ENCODE peak calls at places on chromosomes 16 and 17, in eight cellular contexts. T is Jurkat, Clone E6-1; O is ELF-1; X is stimulated activated CD8-positive, alpha-beta memory T cell treated with anti-CD3 and anti-CD28 coated beads, Interleukin-15, amount 100 ng/mL, for 24 hours; Y is natural killer cell treated with Interleukin-12 subunit alpha and Interleukin-12 subunit beta and Interleukin-15 and Interleukin-18, amount 100 ng/mL, for 72 hours; E is GM10248; C is activated CD4-positive, CD25-positive, alpha-beta regulatory T cell; V is CD8-positive, alpha-beta memory T cell. W is an unnamed sample.

GRCh38 chr17:61157246-61157887 is 242.3 kb upstream of the TBX2 start:
- DNase-seq in T (no peak), O (no peak), X (no peak), Y (no peak), E (no peak), C (no peak), V (no peak), W (no peak)

GRCh38 chr17:43563262-43564079 is 17.3 kb upstream of the ETV4 start:
- DNase-seq in T (no peak), O (peak), X (no peak), Y (no peak), E (no peak), C (no peak), V (no peak), W (no peak)

GRCh38 chr16:49639739-49640388 is 216.0 kb downstream of the ZNF423 start:
- DNase-seq in T (no peak), O (peak), X (no peak), Y (peak), E (no peak), C (no peak), V (no peak), W (no peak)

GRCh38 chr17:15122857-15123256 is 142.3 kb downstream of the PMP22 start:
- DNase-seq in T (no peak), O (no peak), X (no peak), Y (no peak), E (no peak), C (no peak), V (no peak), W (no peak)

GRCh38 chr17:8016632-8017424 is 14.4 kb downstream of the GUCY2D start:
- DNase-seq in T (peak), O (peak), X (no peak), Y (no peak), E (peak), C (no peak), V (no peak), W (peak)

GRCh38 chr17:17994271-17994670 is 21.6 kb downstream of the DRC3 start:
- DNase-seq in T (peak), O (peak), X (no peak), Y (no peak), E (no peak), C (no peak), V (no peak), W (no peak)

GRCh38 chr16:65024649-65025243 is 97.1 kb downstream of the CDH11 start:
- DNase-seq in T (no peak), O (no peak), X (no peak), Y (no peak), E (no peak), C (no peak), V (no peak), W (no peak)

GRCh38 chr16:2835638-2836493 is 5.8 kb downstream of the ZG16B start:
- DNase-seq in T (no peak), O (peak), X (no peak), Y (no peak), E (no peak), C (no peak), V (no peak), W (no peak)

GRCh38 chr16:88522276-88522949 is 47.8 kb upstream of the ZC3H18 start:
- DNase-seq in T (no peak), O (no peak), X (no peak), Y (no peak), E (no peak), C (no peak), V (no peak), W (no peak)

GRCh38 chr17:78683031-78683961 is 98.8 kb downstream of the CYTH1 start:
- DNase-seq in T (no peak), O (peak), X (no peak), Y (no peak), E (no peak), C (no peak), V (no peak), W (no peak)

GRCh38 chr17:82302991-82303943 is 14.1 kb downstream of the CD7 start:
- DNase-seq in T (peak), O (no peak), X (no peak), Y (no peak), E (no peak), C (no peak), V (no peak), W (peak)

GRCh38 chr16:1980026-1980769 is 1.1 kb downstream of the NOXO1 start:
- DNase-seq in T (no peak), O (no peak), X (no peak), Y (no peak), E (no peak), C (no peak), V (no peak), W (no peak)

GRCh38 chr17:45857977-45858708 is 13.5 kb downstream of the SPPL2C start:
- DNase-seq in T (no peak), O (peak), X (no peak), Y (no peak), E (no peak), C (no peak), V (no peak), W (no peak)

GRCh38 chr16:11624645-11625607 is 38.2 kb upstream of the LITAF start:
- DNase-seq in T (no peak), O (no peak), X (no peak), Y (no peak), E (no peak), C (no peak), V (no peak), W (no peak)

GRCh38 chr17:56499799-56500388 is 93.6 kb upstream of the NOG start:
- DNase-seq in T (peak), O (no peak), X (no peak), Y (no peak), E (no peak), C (no peak), V (no peak), W (peak)

GRCh38 chr17:2959371-2960130 is 103.9 kb downstream of the OR1D5 start:
- DNase-seq in T (no peak), O (no peak), X (no peak), Y (no peak), E (no peak), C (no peak), V (no peak), W (no peak)

GRCh38 chr17:40479754-40480480 is 21.5 kb downstream of the TNS4 start:
- DNase-seq in T (no peak), O (no peak), X (no peak), Y (no peak), E (no peak), C (no peak), V (no peak), W (peak)

GRCh38 chr17:2786176-2786881 is 9.9 kb upstream of the RAP1GAP2 start:
- DNase-seq in T (peak), O (peak), X (peak), Y (peak), E (peak), C (peak), V (peak), W (peak)

GRCh38 chr16:58000706-58001676 is at the start of gene USB1:
- DNase-seq in T (peak), O (peak), X (peak), Y (peak), E (peak), C (peak), V (peak), W (peak)

GRCh38 chr16:8103649-8104289 is 486.5 kb downstream of the TMEM114 start:
- DNase-seq in T (no peak), O (no peak), X (no peak), Y (no peak), E (no peak), C (no peak), V (no peak), W (no peak)

GRCh38 chr16:49699718-49700117 is 156.2 kb downstream of the ZNF423 start:
- DNase-seq in T (no peak), O (peak), X (no peak), Y (no peak), E (no peak), C (no peak), V (no peak), W (no peak)

GRCh38 chr16:54284931-54285413 is 1.6 kb downstream of the IRX3 start:
- DNase-seq in T (no peak), O (peak), X (no peak), Y (no peak), E (no peak), C (no peak), V (no peak), W (no peak)

GRCh38 chr17:52681486-52681885 is 523.0 kb upstream of the CA10 start:
- DNase-seq in T (no peak), O (no peak), X (no peak), Y (no peak), E (no peak), C (no peak), V (no peak), W (no peak)

GRCh38 chr16:21156767-21157467 is 1.6 kb upstream of the LDAF1 start:
- DNase-seq in T (peak), O (peak), X (no peak), Y (no peak), E (peak), C (no peak), V (no peak), W (no peak)

GRCh38 chr17:74807925-74808324 is 31.8 kb upstream of the NAT9 start:
- DNase-seq in T (no peak), O (no peak), X (no peak), Y (no peak), E (no peak), C (no peak), V (no peak), W (no peak)

GRCh38 chr16:11208916-11209665 is 46.9 kb downstream of the SOCS1 start:
- DNase-seq in T (no peak), O (peak), X (no peak), Y (no peak), E (no peak), C (no peak), V (no peak), W (no peak)

GRCh38 chr17:60358611-60359225 is 33.2 kb downstream of the USP32 start:
- DNase-seq in T (no peak), O (no peak), X (no peak), Y (no peak), E (no peak), C (no peak), V (no peak), W (no peak)

GRCh38 chr16:29807426-29808218 is 1.3 kb downstream of the MAZ start:
- DNase-seq in T (peak), O (peak), X (peak), Y (peak), E (peak), C (peak), V (peak), W (peak)

GRCh38 chr17:39404542-39405378 is 3.3 kb upstream of the FBXL20 start:
- DNase-seq in T (no peak), O (no peak), X (no peak), Y (no peak), E (no peak), C (peak), V (no peak), W (no peak)

W was measured in GDM1.